ENCODE peak calls at places on chromosomes 7 and 10, in five cellular contexts. One of them, this sample, is unnamed.

GRCh38 chr7:105581066-105581811 is at the start of gene EFCAB10:
- DNase-seq in AG04450: no peak
- DNase-seq in substantia nigra: peak
- DNase-seq in HCT116: peak
- DNase-seq in lower lobe of right lung: peak
- DNase-seq in this sample: peak

GRCh38 chr10:128664729-128665128 is 538.5 kb upstream of the MKI67 start:
- DNase-seq in AG04450: no peak
- DNase-seq in substantia nigra: no peak
- DNase-seq in HCT116: no peak
- DNase-seq in lower lobe of right lung: no peak
- DNase-seq in this sample: no peak

GRCh38 chr10:68135922-68136718 is 26.8 kb downstream of the MYPN start:
- DNase-seq in AG04450: no peak
- DNase-seq in substantia nigra: no peak
- DNase-seq in HCT116: peak
- DNase-seq in lower lobe of right lung: no peak
- DNase-seq in this sample: peak

GRCh38 chr10:16049050-16049449 is 188.7 kb upstream of the MINDY3 start:
- DNase-seq in AG04450: no peak
- DNase-seq in substantia nigra: no peak
- DNase-seq in HCT116: no peak
- DNase-seq in lower lobe of right lung: no peak
- DNase-seq in this sample: no peak

GRCh38 chr7:50466815-50467569 is 16.8 kb upstream of the FIGNL1 start:
- DNase-seq in AG04450: no peak
- DNase-seq in substantia nigra: no peak
- DNase-seq in HCT116: no peak
- DNase-seq in lower lobe of right lung: no peak
- DNase-seq in this sample: no peak

GRCh38 chr7:2760098-2760889 is 72.3 kb downstream of the AMZ1 start:
- DNase-seq in AG04450: no peak
- DNase-seq in substantia nigra: no peak
- DNase-seq in HCT116: peak
- DNase-seq in lower lobe of right lung: peak
- DNase-seq in this sample: no peak

GRCh38 chr7:15751191-15751701 is 64.8 kb upstream of the MEOX2 start:
- DNase-seq in AG04450: no peak
- DNase-seq in substantia nigra: no peak
- DNase-seq in HCT116: no peak
- DNase-seq in lower lobe of right lung: no peak
- DNase-seq in this sample: no peak

GRCh38 chr10:78520737-78521430 is 487.2 kb downstream of the RPS24 start:
- DNase-seq in AG04450: no peak
- DNase-seq in substantia nigra: no peak
- DNase-seq in HCT116: peak
- DNase-seq in lower lobe of right lung: no peak
- DNase-seq in this sample: peak

GRCh38 chr7:16926283-16926682 is 44.5 kb upstream of the AGR3 start:
- DNase-seq in AG04450: no peak
- DNase-seq in substantia nigra: no peak
- DNase-seq in HCT116: peak
- DNase-seq in lower lobe of right lung: no peak
- DNase-seq in this sample: no peak

GRCh38 chr7:118052330-118052729 is 131.6 kb upstream of the LSM8 start:
- DNase-seq in AG04450: no peak
- DNase-seq in substantia nigra: no peak
- DNase-seq in HCT116: no peak
- DNase-seq in lower lobe of right lung: no peak
- DNase-seq in this sample: no peak

GRCh38 chr7:132965951-132966350 is 115.9 kb downstream of the CHCHD3 start:
- DNase-seq in AG04450: no peak
- DNase-seq in substantia nigra: no peak
- DNase-seq in HCT116: no peak
- DNase-seq in lower lobe of right lung: no peak
- DNase-seq in this sample: no peak

GRCh38 chr7:140160308-140160707 is 16.5 kb downstream of the KDM7A start:
- DNase-seq in AG04450: no peak
- DNase-seq in substantia nigra: no peak
- DNase-seq in HCT116: no peak
- DNase-seq in lower lobe of right lung: no peak
- DNase-seq in this sample: no peak

GRCh38 chr7:20153567-20153966 is 63.6 kb downstream of the MACC1 start:
- DNase-seq in AG04450: no peak
- DNase-seq in substantia nigra: no peak
- DNase-seq in HCT116: no peak
- DNase-seq in lower lobe of right lung: no peak
- DNase-seq in this sample: no peak

GRCh38 chr7:120992272-120993010 is 3.9 kb downstream of the CPED1 start:
- DNase-seq in AG04450: no peak
- DNase-seq in substantia nigra: no peak
- DNase-seq in HCT116: no peak
- DNase-seq in lower lobe of right lung: no peak
- DNase-seq in this sample: no peak

GRCh38 chr7:35768346-35768745 is 32.5 kb upstream of the SEPTIN7 start:
- DNase-seq in AG04450: no peak
- DNase-seq in substantia nigra: no peak
- DNase-seq in HCT116: no peak
- DNase-seq in lower lobe of right lung: no peak
- DNase-seq in this sample: no peak

GRCh38 chr7:3879337-3880054 is 578.4 kb downstream of the SDK1 start:
- DNase-seq in AG04450: no peak
- DNase-seq in substantia nigra: no peak
- DNase-seq in HCT116: no peak
- DNase-seq in lower lobe of right lung: no peak
- DNase-seq in this sample: no peak

GRCh38 chr10:89426230-89426868 is 12.0 kb downstream of the IFIT5 start:
- DNase-seq in AG04450: peak
- DNase-seq in substantia nigra: no peak
- DNase-seq in HCT116: no peak
- DNase-seq in lower lobe of right lung: no peak
- DNase-seq in this sample: no peak

GRCh38 chr10:51508156-51508555 is 191.2 kb downstream of the CSTF2T start:
- DNase-seq in AG04450: no peak
- DNase-seq in substantia nigra: no peak
- DNase-seq in HCT116: no peak
- DNase-seq in lower lobe of right lung: no peak
- DNase-seq in this sample: no peak

DNA sequence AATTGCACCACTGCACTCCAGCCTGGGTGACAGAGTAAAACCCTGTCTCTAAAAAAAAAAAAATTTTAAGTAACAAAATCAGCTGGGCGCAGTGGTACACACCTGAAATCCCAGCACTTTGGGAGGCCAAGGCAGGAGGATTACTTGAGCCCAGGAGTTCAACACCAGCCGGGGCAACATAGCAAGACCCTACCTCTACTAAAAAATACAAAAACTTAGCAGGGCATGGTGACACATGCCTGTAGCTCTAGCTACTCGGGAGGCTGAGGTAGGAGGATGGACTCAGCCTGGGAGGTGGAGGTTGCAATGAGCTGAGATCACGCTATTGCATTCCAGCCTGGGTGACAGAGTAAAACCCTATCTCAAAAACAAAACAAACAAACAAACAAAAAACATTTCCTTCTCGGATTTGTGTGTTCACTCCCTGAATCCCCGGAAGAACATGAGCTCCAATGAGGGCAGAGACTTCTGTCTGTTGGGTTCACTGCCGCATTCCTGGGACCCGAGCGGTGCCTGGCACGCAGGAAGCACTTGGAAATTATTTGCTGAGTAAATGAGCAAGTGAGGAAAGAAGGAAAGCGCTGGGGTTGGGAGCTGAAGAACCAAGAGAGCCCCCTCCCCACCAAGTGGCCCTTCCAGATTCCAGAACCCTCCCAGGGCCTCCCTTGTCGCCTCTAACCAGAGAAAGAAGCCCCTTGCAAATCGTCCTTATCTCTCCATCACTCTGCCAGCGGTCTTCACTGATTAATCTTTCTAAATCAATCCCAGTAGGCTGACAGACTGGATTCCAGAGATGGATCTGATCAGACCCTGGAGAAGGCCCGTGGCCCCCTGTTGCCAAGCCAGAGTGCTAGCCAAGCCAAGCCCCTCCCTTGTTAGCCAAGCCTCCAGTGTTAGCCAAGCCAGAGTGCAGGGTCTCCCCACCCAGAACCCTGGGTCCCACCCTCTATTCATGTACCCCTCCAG is 6.2 kb downstream of the TNRC18 start:
- DNase-seq in AG04450: no peak
- DNase-seq in substantia nigra: no peak
- DNase-seq in HCT116: no peak
- DNase-seq in lower lobe of right lung: peak
- DNase-seq in this sample: no peak
- H3K27ac ChIP-seq in AG04450: peak
- H3K27ac ChIP-seq in substantia nigra: no peak
- H3K27ac ChIP-seq in HCT116: peak
- H3K27ac ChIP-seq in lower lobe of right lung: peak
- H3K27ac ChIP-seq in this sample: peak

GRCh38 chr10:7260412-7260900 is 150.4 kb downstream of the SFMBT2 start:
- DNase-seq in AG04450: peak
- DNase-seq in substantia nigra: peak
- DNase-seq in HCT116: peak
- DNase-seq in lower lobe of right lung: no peak
- DNase-seq in this sample: peak

GRCh38 chr10:7267142-7267541 is 143.7 kb downstream of the SFMBT2 start:
- DNase-seq in AG04450: no peak
- DNase-seq in substantia nigra: no peak
- DNase-seq in HCT116: no peak
- DNase-seq in lower lobe of right lung: no peak
- DNase-seq in this sample: no peak

GRCh38 chr10:7258948-7259523 is 151.8 kb downstream of the SFMBT2 start:
- DNase-seq in AG04450: no peak
- DNase-seq in substantia nigra: no peak
- DNase-seq in HCT116: no peak
- DNase-seq in lower lobe of right lung: no peak
- DNase-seq in this sample: no peak

GRCh38 chr10:7260912-7261700 is 149.7 kb downstream of the SFMBT2 start:
- DNase-seq in AG04450: no peak
- DNase-seq in substantia nigra: no peak
- DNase-seq in HCT116: no peak
- DNase-seq in lower lobe of right lung: no peak
- DNase-seq in this sample: no peak

DNA sequence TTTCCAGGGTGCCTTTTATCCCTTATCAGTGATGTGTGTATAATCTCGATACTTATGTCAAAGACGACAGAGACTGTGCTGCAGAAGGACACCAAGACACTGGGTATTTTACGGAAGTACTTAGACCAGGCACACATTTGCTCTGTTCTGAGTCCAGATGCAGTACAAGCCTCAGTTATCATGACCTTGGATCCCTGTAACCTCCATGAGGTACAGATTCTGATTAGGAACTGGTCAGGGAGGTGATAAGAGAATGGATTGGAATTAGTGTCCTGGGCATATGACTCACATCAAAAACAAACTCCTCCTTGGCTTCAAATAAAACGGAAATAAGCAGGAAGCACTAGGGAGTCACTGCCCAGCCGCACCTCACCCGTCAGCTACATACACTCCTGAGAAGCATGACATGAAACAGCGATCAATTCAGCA is 146.5 kb downstream of the SFMBT2 start:
- DNase-seq in AG04450: no peak
- DNase-seq in substantia nigra: no peak
- DNase-seq in HCT116: no peak
- DNase-seq in lower lobe of right lung: no peak
- DNase-seq in this sample: no peak
- H3K27ac ChIP-seq in AG04450: no peak
- H3K27ac ChIP-seq in substantia nigra: no peak
- H3K27ac ChIP-seq in HCT116: no peak
- H3K27ac ChIP-seq in lower lobe of right lung: no peak
- H3K27ac ChIP-seq in this sample: no peak

GRCh38 chr7:74030861-74031260 is 2.9 kb downstream of the ELN start:
- DNase-seq in AG04450: no peak
- DNase-seq in substantia nigra: no peak
- DNase-seq in HCT116: no peak
- DNase-seq in lower lobe of right lung: no peak
- DNase-seq in this sample: no peak
- H3K27ac ChIP-seq in AG04450: no peak
- H3K27ac ChIP-seq in substantia nigra: peak
- H3K27ac ChIP-seq in HCT116: no peak
- H3K27ac ChIP-seq in lower lobe of right lung: peak
- H3K27ac ChIP-seq in this sample: no peak

GRCh38 chr7:130982651-130983050 is 248.6 kb upstream of the KLF14 start:
- DNase-seq in AG04450: no peak
- DNase-seq in substantia nigra: no peak
- DNase-seq in HCT116: no peak
- DNase-seq in lower lobe of right lung: no peak
- DNase-seq in this sample: no peak
- H3K27ac ChIP-seq in AG04450: no peak
- H3K27ac ChIP-seq in substantia nigra: no peak
- H3K27ac ChIP-seq in HCT116: peak
- H3K27ac ChIP-seq in lower lobe of right lung: peak
- H3K27ac ChIP-seq in this sample: no peak

DNA sequence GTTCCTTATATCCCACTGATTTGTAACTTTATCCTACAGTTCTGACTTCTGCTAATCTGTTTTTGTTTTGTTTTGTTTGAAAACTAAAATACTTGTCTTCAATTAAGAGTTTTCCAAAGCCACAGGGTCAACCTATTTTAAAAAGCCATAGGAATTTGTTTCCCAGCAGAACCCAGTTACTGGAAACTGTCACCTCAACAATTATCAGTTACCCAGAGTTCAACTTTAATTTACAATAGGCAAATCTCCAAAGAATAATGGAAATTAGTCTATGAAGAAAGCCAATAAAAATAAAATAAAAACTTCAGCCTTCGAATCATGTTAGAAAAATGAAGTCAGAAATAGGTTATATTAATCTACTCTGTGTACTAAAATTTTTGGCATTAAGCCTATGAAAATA is 249.7 kb upstream of the HGF start:
- DNase-seq in AG04450: no peak
- DNase-seq in substantia nigra: no peak
- DNase-seq in HCT116: no peak
- DNase-seq in lower lobe of right lung: no peak
- DNase-seq in this sample: no peak
- H3K27ac ChIP-seq in AG04450: no peak
- H3K27ac ChIP-seq in substantia nigra: no peak
- H3K27ac ChIP-seq in HCT116: no peak
- H3K27ac ChIP-seq in lower lobe of right lung: no peak
- H3K27ac ChIP-seq in this sample: no peak